ENCODE peak calls at places on chromosomes 16 and 17, in five cellular contexts. F is stimulated activated CD8-positive, alpha-beta memory T cell treated with anti-CD3 and anti-CD28 coated beads, Interleukin-7, amount 100 ng/mL, for 4 hours; U is A673; S is CD8-positive, alpha-beta T cell; R is hippocampal formation. N is an unnamed sample.

GRCh38 chr16:35147556-35148504 is 1688.4 kb downstream of the TP53TG3F start:
- DNase-seq in U (no peak), F (no peak), S (no peak), R (no peak), N (no peak)

GRCh38 chr16:75228143-75228976 is 9.6 kb downstream of the CTRB1 start:
- DNase-seq in R (no peak), F (no peak), U (no peak), S (no peak), N (no peak)

GRCh38 chr17:57406131-57406980 is 150.0 kb downstream of the MSI2 start:
- DNase-seq in U (peak), R (peak), F (no peak), S (no peak), N (no peak)

GRCh38 chr17:41724476-41725030 is 9.9 kb downstream of the HAP1 start:
- DNase-seq in R (no peak), F (no peak), S (no peak), U (no peak), N (no peak)

GRCh38 chr17:43018008-43018853 is 4.0 kb downstream of the VAT1 start:
- DNase-seq in F (no peak), S (no peak), U (no peak), R (no peak), N (no peak)

GRCh38 chr16:30007378-30007895 is 3.4 kb downstream of the DOC2A start:
- DNase-seq in R (no peak), U (no peak), F (no peak), S (no peak), N (no peak)

GRCh38 chr16:20023190-20023589 is 50.5 kb downstream of the GPR139 start:
- DNase-seq in R (no peak), U (peak), S (no peak), F (no peak), N (no peak)

GRCh38 chr17:60391419-60392041 is 403 bp downstream of the USP32 start:
- DNase-seq in R (no peak), S (no peak), U (peak), F (no peak), N (no peak)

GRCh38 chr16:78240459-78241222 is 141.2 kb downstream of the WWOX start:
- DNase-seq in F (no peak), U (no peak), R (no peak), S (no peak), N (no peak)

GRCh38 chr16:3004319-3004718 is 8.4 kb upstream of the CLDN9 start:
- DNase-seq in F (no peak), R (no peak), U (no peak), S (no peak), N (no peak)